ENCODE peak calls at places on chromosomes 4 and X, in five cellular contexts. U is lower lobe of right lung, J is WTC11, S is thoracic aorta, Q is GM06990. N is an unnamed sample.

GRCh38 chrX:110966839-110967238 is 129.2 kb upstream of the PAK3 start:
- DNase-seq in U (no peak), Q (no peak), S (no peak), J (no peak), N (no peak)

GRCh38 chrX:7876957-7877356 is 34.0 kb downstream of the VCX start:
- DNase-seq in S (no peak), J (no peak), U (no peak), Q (no peak), N (no peak)

GRCh38 chrX:51336584-51336983 is 4.0 kb downstream of the NUDT10 start:
- DNase-seq in S (no peak), Q (peak), J (peak), U (no peak), N (peak)

GRCh38 chrX:44152867-44153266 is 179.7 kb upstream of the NDP start:
- DNase-seq in J (no peak), Q (no peak), U (no peak), S (no peak), N (no peak)

GRCh38 chr4:48986654-48987164 is 634 bp downstream of the CWH43 start:
- DNase-seq in J (no peak), U (peak), Q (no peak), S (no peak), N (no peak)

GRCh38 chrX:154121961-154122360 is 22.1 kb upstream of the OPN1LW start:
- DNase-seq in S (no peak), U (no peak), Q (no peak), J (no peak), N (no peak)

GRCh38 chr4:95949808-95950207 is 109.9 kb downstream of the PDHA2 start:
- DNase-seq in U (no peak), Q (no peak), S (no peak), J (no peak), N (no peak)

GRCh38 chr4:15832523-15833451 is 54.7 kb downstream of the CD38 start:
- DNase-seq in U (no peak), S (no peak), J (no peak), Q (no peak), N (no peak)

GRCh38 chr4:82798168-82799005 is at the start of gene SCD5:
- DNase-seq in J (peak), U (peak), Q (peak), S (peak), N (peak)

GRCh38 chr4:41009411-41009810 is 204.9 kb downstream of the APBB2 start:
- DNase-seq in Q (no peak), U (no peak), S (no peak), J (no peak), N (no peak)

GRCh38 chrX:2397648-2398340 is 103.0 kb downstream of the DHRSX start:
- DNase-seq in U (no peak), Q (no peak), S (no peak), J (no peak), N (no peak)

GRCh38 chr4:11073621-11074051 is 355.1 kb downstream of the HS3ST1 start:
- DNase-seq in U (no peak), J (no peak), S (peak), Q (no peak), N (no peak)

GRCh38 chr4:141686146-141686775 is 49.9 kb downstream of the IL15 start:
- DNase-seq in Q (no peak), J (no peak), S (no peak), U (no peak), N (no peak)

GRCh38 chr4:94491322-94491721 is 39.6 kb downstream of the PDLIM5 start:
- DNase-seq in Q (no peak), S (no peak), J (no peak), U (no peak), N (no peak)

GRCh38 chr4:16667464-16667863 is 231.0 kb downstream of the LDB2 start:
- DNase-seq in Q (no peak), J (no peak), S (no peak), U (no peak), N (no peak)

GRCh38 chr4:15695240-15695699 is 7.6 kb upstream of the BST1 start:
- DNase-seq in J (peak), Q (no peak), U (no peak), S (no peak), N (no peak)

GRCh38 chr4:2006956-2007653 is 1.7 kb downstream of the NELFA start:
- DNase-seq in Q (no peak), U (no peak), J (no peak), S (no peak), N (no peak)

GRCh38 chr4:81404294-81404693 is 67.4 kb downstream of the RASGEF1B start:
- DNase-seq in Q (no peak), U (no peak), J (no peak), S (no peak), N (no peak)

GRCh38 chrX:129772796-129773431 is 6.8 kb upstream of the SASH3 start:
- DNase-seq in J (no peak), S (no peak), U (peak), Q (peak), N (peak)

GRCh38 chr4:80362578-80363181 is 27.1 kb downstream of the CFAP299 start:
- DNase-seq in S (no peak), U (no peak), J (peak), Q (no peak), N (peak)

GRCh38 chr4:5955856-5956255 is 62.4 kb downstream of the C4orf50 start:
- DNase-seq in J (no peak), S (no peak), Q (no peak), U (no peak), N (no peak)

GRCh38 chrX:9832811-9833210 is 46.6 kb downstream of the SHROOM2 start:
- DNase-seq in J (no peak), S (no peak), U (no peak), Q (no peak), N (no peak)

GRCh38 chr4:151418856-151419255 is 9.9 kb downstream of the FHIP1A start:
- DNase-seq in J (no peak), U (no peak), S (no peak), Q (no peak), N (no peak)

GRCh38 chr4:75660491-75660890 is 12.7 kb downstream of the G3BP2 start:
- DNase-seq in S (no peak), J (no peak), Q (no peak), U (no peak), N (no peak)

GRCh38 chr4:114366368-114366767 is 232.2 kb upstream of the UGT8 start:
- DNase-seq in Q (no peak), U (no peak), J (no peak), S (no peak), N (no peak)

GRCh38 chr4:164847016-164847415 is 30.0 kb upstream of the APELA start:
- DNase-seq in Q (no peak), S (no peak), U (no peak), J (no peak), N (no peak)

GRCh38 chrX:116930311-116930710 is 467.5 kb upstream of the CT83 start:
- DNase-seq in S (no peak), U (no peak), Q (no peak), J (no peak), N (no peak)

GRCh38 chrX:154658957-154659356 is 5.6 kb upstream of the CTAG2 start:
- DNase-seq in U (no peak), Q (no peak), J (no peak), S (no peak), N (no peak)

GRCh38 chr4:4875147-4875546 is 15.7 kb downstream of the MSX1 start:
- DNase-seq in J (no peak), Q (no peak), U (no peak), S (no peak), N (no peak)

GRCh38 chr4:43048570-43048969 is 156.1 kb downstream of the GRXCR1 start:
- DNase-seq in Q (no peak), S (no peak), J (no peak), U (no peak), N (no peak)

GRCh38 chr4:74444891-74445642 is at the start of gene AREG:
- DNase-seq in J (peak), S (peak), U (peak), Q (peak), N (peak)

GRCh38 chr4:73978886-73979285 is 2.9 kb downstream of the PF4 start:
- DNase-seq in J (no peak), U (no peak), Q (no peak), S (no peak), N (no peak)

GRCh38 chr4:173878701-173879100 is 348.7 kb upstream of the HAND2 start:
- DNase-seq in Q (no peak), U (no peak), S (no peak), J (no peak), N (no peak)

GRCh38 chr4:33037464-33037863 is 2317.3 kb downstream of the PCDH7 start:
- DNase-seq in U (no peak), Q (no peak), J (peak), S (no peak), N (no peak)

GRCh38 chrX:53048169-53049126 is at the start of gene GPR173:
- DNase-seq in U (peak), Q (no peak), S (no peak), J (peak), N (no peak)

GRCh38 chrX:38805294-38806053 is 4.2 kb downstream of the MID1IP1 start:
- DNase-seq in S (no peak), J (peak), Q (peak), U (peak), N (peak)
- TF ChIP-seq CTCF in S (no peak), J (no peak), Q (no peak), U (no peak), N (no peak)

DNA sequence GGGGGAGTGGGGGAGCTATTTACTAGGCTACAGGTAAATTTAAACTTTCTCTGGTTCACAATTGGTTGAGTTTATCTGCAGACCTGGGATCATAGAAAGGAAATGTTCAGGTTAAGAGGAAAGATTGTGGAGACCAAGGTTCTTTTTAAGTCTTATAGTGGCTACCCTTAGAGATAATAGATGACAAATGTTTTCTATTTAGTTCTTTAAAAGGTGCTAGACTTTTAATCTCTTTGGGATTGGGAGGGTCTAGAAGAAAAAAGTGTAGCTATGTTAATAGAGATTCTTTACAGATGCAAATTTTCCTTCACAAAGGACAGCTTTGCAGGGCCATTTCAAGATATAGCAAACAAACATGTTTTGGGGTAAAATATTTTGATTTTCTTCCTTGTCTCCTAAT is 76.0 kb downstream of the TEX13C start:
- DNase-seq in S (no peak), Q (no peak), J (no peak), U (no peak), N (no peak)
- TF ChIP-seq CTCF in S (no peak), Q (no peak), J (no peak), U (no peak), N (no peak)

GRCh38 chr4:150256841-150257273 is 178.6 kb downstream of the DCLK2 start:
- DNase-seq in J (peak), Q (no peak), S (no peak), U (no peak), N (no peak)
- TF ChIP-seq CTCF in J (no peak), Q (no peak), S (no peak), U (no peak), N (no peak)

GRCh38 chrX:40176979-40177430 is 79.2 kb upstream of the BCOR start:
- DNase-seq in Q (no peak), S (no peak), U (peak), J (no peak), N (no peak)
- TF ChIP-seq CTCF in Q (no peak), S (no peak), U (no peak), J (no peak), N (no peak)

DNA sequence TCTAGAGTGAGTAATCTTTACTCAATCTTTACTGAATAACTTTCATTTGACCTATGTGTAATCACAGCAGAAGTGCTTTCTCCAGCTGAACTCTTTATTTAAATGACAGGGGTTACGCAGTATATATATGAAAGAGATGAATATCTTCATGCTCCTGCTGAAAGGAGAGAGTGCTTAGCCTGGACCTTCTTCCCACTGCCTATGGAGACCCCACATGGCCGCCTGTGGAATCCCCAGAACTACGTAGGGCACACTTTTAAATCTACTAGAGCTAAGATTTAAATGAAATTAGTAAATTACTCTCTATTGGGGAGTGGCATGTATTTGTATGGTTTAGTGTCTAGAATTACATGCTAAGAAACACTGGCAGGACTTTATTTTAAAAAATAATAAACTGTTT is 391.2 kb downstream of the ANKRD50 start:
- DNase-seq in Q (no peak), J (peak), S (no peak), U (no peak), N (no peak)
- TF ChIP-seq CTCF in Q (no peak), J (no peak), S (no peak), U (no peak), N (no peak)

DNA sequence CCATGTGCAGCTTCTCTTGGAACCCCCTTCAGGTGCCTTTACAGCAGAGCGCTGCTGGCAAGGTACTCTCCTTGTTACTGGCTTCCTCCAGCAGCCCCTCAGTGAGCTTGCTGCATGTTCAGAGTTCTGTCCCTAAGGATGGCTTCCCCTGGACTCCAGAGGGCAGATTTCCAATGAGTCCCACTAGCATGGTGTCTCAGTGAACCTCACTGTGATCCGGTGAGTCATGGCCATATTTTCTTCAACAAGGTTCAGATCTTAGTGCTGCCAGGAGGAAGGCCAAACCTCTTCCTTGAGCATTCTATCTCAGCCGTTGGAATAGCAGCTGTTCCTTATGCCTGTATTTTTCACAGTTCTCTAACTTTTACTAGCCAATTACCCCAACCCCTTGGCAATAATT is 98.8 kb downstream of the CASK start:
- DNase-seq in S (no peak), Q (no peak), U (no peak), J (no peak), N (no peak)
- TF ChIP-seq CTCF in S (no peak), Q (no peak), U (no peak), J (no peak), N (no peak)

DNA sequence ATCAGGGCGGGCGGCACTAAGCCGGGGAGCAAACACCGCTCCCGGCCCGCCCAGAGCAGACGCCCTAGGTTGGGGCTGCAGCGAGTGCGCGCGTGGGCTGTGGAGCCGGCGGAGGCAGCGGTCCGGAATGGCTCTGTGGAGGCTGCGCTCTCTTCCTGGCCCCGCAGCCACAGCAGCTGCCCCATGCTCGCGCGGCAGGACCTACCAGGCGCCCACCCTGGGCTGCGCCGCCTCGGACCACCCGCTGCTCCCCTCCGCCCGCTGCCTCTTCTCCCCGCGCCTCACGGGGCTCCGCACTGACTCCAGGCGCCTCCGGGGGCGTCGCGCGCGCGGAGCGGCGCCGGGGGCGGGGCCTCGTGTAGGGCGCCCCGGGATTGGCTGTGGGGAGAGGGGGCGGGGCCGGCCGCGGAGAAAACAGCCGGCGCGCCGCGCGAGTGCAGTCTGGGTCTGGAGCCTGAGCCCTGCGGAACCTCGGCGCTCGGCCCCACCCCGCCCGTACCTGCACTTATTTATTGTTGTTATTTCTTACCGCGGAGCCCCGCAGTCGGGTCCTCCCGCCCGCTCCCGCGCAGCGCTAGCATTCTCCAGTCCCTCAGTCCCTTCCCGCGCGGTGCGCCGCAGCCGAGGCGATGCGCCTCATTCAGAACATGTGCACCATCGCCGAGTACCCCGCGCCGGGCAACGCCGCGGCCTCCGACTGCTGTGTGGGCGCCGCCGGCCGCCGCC is at the start of gene RASL11B:
- DNase-seq in U (peak), Q (peak), J (peak), S (peak), N (peak)
- TF ChIP-seq CTCF in U (peak), Q (no peak), J (no peak), S (peak), N (peak)

GRCh38 chrX:108734426-108734825 is 1.9 kb downstream of the IRS4 start:
- DNase-seq in Q (no peak), J (no peak), S (no peak), U (no peak), N (no peak)

GRCh38 chrX:108736509-108737479 is at the start of gene IRS4:
- DNase-seq in S (no peak), J (peak), U (peak), Q (no peak), N (peak)

GRCh38 chrX:108735680-108736508 is 469 bp downstream of the IRS4 start:
- DNase-seq in U (no peak), J (peak), S (no peak), Q (no peak), N (peak)

GRCh38 chrX:108732630-108733321 is 3.6 kb downstream of the IRS4 start:
- DNase-seq in Q (no peak), J (peak), S (no peak), U (no peak), N (no peak)

GRCh38 chrX:108735087-108735679 is 1.2 kb downstream of the IRS4 start:
- DNase-seq in Q (no peak), U (no peak), S (no peak), J (peak), N (peak)
- TF ChIP-seq CTCF in Q (no peak), U (no peak), S (no peak), J (no peak), N (no peak)

GRCh38 chr4:128068927-128069326 is 7.8 kb downstream of the LARP1B start:
- DNase-seq in U (no peak), Q (no peak), J (peak), S (no peak), N (no peak)
- TF ChIP-seq CTCF in U (no peak), Q (peak), J (peak), S (no peak), N (peak)